ENCODE peak calls at places on chromosomes 16 and 17, in six cellular contexts. V is left ventricle myocardium inferior; K is effector memory CD4-positive, alpha-beta T cell; Y is transverse colon; B is upper lobe of left lung; S is neural progenitor cell. N is an unnamed sample.

GRCh38 chr17:2181206-2181983 is 122.2 kb downstream of the SMG6 start:
- DNase-seq in B (no peak), K (no peak), S (peak; percentile 38), V (peak; percentile 76), Y (peak; percentile 52), N (peak; percentile 71)

GRCh38 chr16:50457423-50457822 is 88.6 kb upstream of the BRD7 start:
- DNase-seq in K (no peak), V (no peak), B (no peak), Y (no peak), S (no peak), N (no peak)

GRCh38 chr17:3718251-3718650 is 5.5 kb upstream of the HASPIN start:
- DNase-seq in B (no peak), Y (no peak), S (no peak), K (no peak), V (no peak), N (no peak)

GRCh38 chr16:71648921-71649320 is 22.9 kb downstream of the MARVELD3 start:
- DNase-seq in V (no peak), Y (no peak), S (peak; percentile 33), B (no peak), K (no peak), N (no peak)

GRCh38 chr17:76585048-76585648 is 512 bp downstream of the ST6GALNAC2 start:
- DNase-seq in Y (peak; percentile 43), B (peak; percentile 90), K (no peak), V (no peak), S (peak; percentile 70), N (no peak)

GRCh38 chr17:4583796-4584124 is 569 bp upstream of the SMTNL2 start:
- DNase-seq in V (no peak), Y (no peak), K (no peak), S (peak; percentile 81), B (no peak), N (no peak)

GRCh38 chr16:23482778-23483177 is 27.5 kb downstream of the GGA2 start:
- DNase-seq in S (no peak), K (peak; percentile 6), B (no peak), Y (no peak), V (no peak), N (no peak)

GRCh38 chr16:12245923-12246290 is 269.4 kb downstream of the SNX29 start:
- DNase-seq in S (no peak), Y (no peak), K (no peak), V (no peak), B (no peak), N (no peak)

GRCh38 chr17:48954300-48954755 is 9.7 kb upstream of the SNF8 start:
- DNase-seq in Y (peak; percentile 46), V (no peak), B (no peak), K (no peak), S (peak; percentile 75), N (no peak)

GRCh38 chr17:41717408-41718286 is 5.5 kb downstream of the GAST start:
- DNase-seq in V (no peak), S (no peak), K (no peak), B (no peak), Y (no peak), N (no peak)

GRCh38 chr16:81315271-81316175 is 761 bp downstream of the GAN start:
- DNase-seq in B (peak; percentile 93), V (peak; percentile 58), K (peak; percentile 15), Y (peak; percentile 68), S (peak; percentile 45), N (peak; percentile 9)

GRCh38 chr16:58635502-58635901 is 5.9 kb upstream of the CNOT1 start:
- DNase-seq in V (no peak), Y (no peak), S (no peak), B (no peak), K (no peak), N (no peak)

GRCh38 chr17:19317359-19318095 is 45.0 kb downstream of the B9D1 start:
- DNase-seq in Y (peak; percentile 86), K (no peak), V (peak; percentile 85), B (peak; percentile 44), S (peak; percentile 87), N (no peak)

GRCh38 chr17:33375086-33375485 is 82.0 kb upstream of the ASIC2 start:
- DNase-seq in B (no peak), S (no peak), K (no peak), V (no peak), Y (no peak), N (no peak)

GRCh38 chr17:27226611-27227234 is 67.2 kb upstream of the WSB1 start:
- DNase-seq in B (no peak), Y (no peak), S (no peak), V (no peak), K (no peak), N (no peak)

GRCh38 chr17:73546770-73547345 is 97.4 kb downstream of the SDK2 start:
- DNase-seq in V (no peak), S (peak; percentile 70), K (no peak), B (no peak), Y (peak; percentile 70), N (no peak)

GRCh38 chr17:72383053-72383847 is 262.4 kb downstream of the SOX9 start:
- DNase-seq in V (peak; percentile 68), S (peak; percentile 49), K (no peak), B (peak; percentile 54), Y (no peak), N (no peak)

GRCh38 chr16:23013484-23013883 is 135.8 kb downstream of the USP31 start:
- DNase-seq in Y (no peak), S (peak; percentile 6), K (no peak), B (no peak), V (no peak), N (no peak)

GRCh38 chr17:2876467-2876866 is 80.2 kb downstream of the RAP1GAP2 start:
- DNase-seq in Y (no peak), S (no peak), V (no peak), B (no peak), K (no peak), N (no peak)

GRCh38 chr16:89014611-89015230 is 37.7 kb upstream of the CBFA2T3 start:
- DNase-seq in K (no peak), V (peak; percentile 7), S (no peak), Y (no peak), B (peak; percentile 53), N (no peak)

GRCh38 chr16:83956336-83957289 is 3.6 kb downstream of the OSGIN1 start:
- DNase-seq in S (peak; percentile 92), B (peak; percentile 96), Y (peak; percentile 85), V (peak; percentile 84), K (peak; percentile 42), N (peak; percentile 33)

GRCh38 chr16:53429221-53429943 is 4.9 kb upstream of the RBL2 start:
- DNase-seq in K (no peak), S (no peak), V (no peak), B (no peak), Y (no peak), N (no peak)

GRCh38 chr16:46961373-46962353 is 11.8 kb downstream of the DNAJA2 start:
- DNase-seq in B (no peak), Y (no peak), S (no peak), V (no peak), K (no peak), N (no peak)

GRCh38 chr17:5912927-5913565 is 157.1 kb upstream of the WSCD1 start:
- DNase-seq in Y (no peak), B (no peak), S (no peak), K (no peak), V (no peak), N (no peak)

GRCh38 chr16:68732741-68733399 is 4.2 kb upstream of the CDH1 start:
- DNase-seq in V (no peak), Y (no peak), S (no peak), K (no peak), B (no peak), N (no peak)

GRCh38 chr17:1829189-1829578 is 518 bp downstream of the SMYD4 start:
- DNase-seq in Y (peak; percentile 38), B (no peak), V (no peak), K (no peak), S (no peak), N (no peak)

GRCh38 chr16:49365711-49366509 is 7.7 kb upstream of the C16orf78 start:
- DNase-seq in K (no peak), Y (no peak), V (no peak), S (no peak), B (no peak), N (no peak)

GRCh38 chr17:42072323-42073187 is 22.2 kb upstream of the C17orf113 start:
- DNase-seq in V (no peak), Y (no peak), B (peak; percentile 89), S (peak; percentile 79), K (no peak), N (no peak)

GRCh38 chr17:55672585-55673501 is 49.8 kb downstream of the TMEM100 start:
- DNase-seq in V (no peak), K (no peak), Y (no peak), B (no peak), S (no peak), N (no peak)

GRCh38 chr17:71933306-71933705 is 187.5 kb upstream of the SOX9 start:
- DNase-seq in S (no peak), V (no peak), K (no peak), Y (no peak), B (no peak), N (no peak)

GRCh38 chr17:17061516-17061915 is 19.3 kb downstream of the MPRIP start:
- DNase-seq in K (no peak), S (no peak), V (no peak), B (no peak), Y (no peak), N (no peak)

GRCh38 chr16:75169899-75170405 is 21.6 kb downstream of the ZFP1 start:
- DNase-seq in S (no peak), V (no peak), B (no peak), K (no peak), Y (no peak), N (no peak)
- H3K9me3 ChIP-seq in S (peaks cover 33% of the 10 kb centered on the region), V (peaks cover 97% of the 10 kb centered on the region), B (peaks cover 63% of the 10 kb centered on the region), K (peaks cover 29% of the 10 kb centered on the region), Y (peaks cover 48% of the 10 kb centered on the region), N (peaks cover 55% of the 10 kb centered on the region)

GRCh38 chr16:77289331-77289809 is 90.2 kb downstream of the SYCE1L start:
- DNase-seq in S (no peak), K (no peak), V (no peak), Y (no peak), B (no peak), N (no peak)
- H3K27ac ChIP-seq in S (no peak overlapping the region), K (no peak overlapping the region), V (no peak overlapping the region), Y (no peak overlapping the region), B (no peak overlapping the region), N (no peak overlapping the region)

GRCh38 chr16:62545039-62545438 is 508.8 kb upstream of the CDH8 start:
- DNase-seq in B (no peak), V (no peak), Y (no peak), S (no peak), K (no peak), N (no peak)
- H3K9me3 ChIP-seq in B (no peaks in the 10 kb centered on the region), V (no peaks in the 10 kb centered on the region), Y (no peaks in the 10 kb centered on the region), S (no peaks in the 10 kb centered on the region), K (peaks cover 6% of the 10 kb centered on the region), N (no peaks in the 10 kb centered on the region)

GRCh38 chr17:743139-743538 is 8.9 kb downstream of the GEMIN4 start:
- DNase-seq in K (no peak), B (no peak), Y (no peak), V (no peak), S (no peak), N (no peak)

GRCh38 chr17:744937-745336 is 7.1 kb downstream of the GEMIN4 start:
- DNase-seq in Y (no peak), V (no peak), K (no peak), S (no peak), B (no peak), N (no peak)

GRCh38 chr17:746783-747629 is 5.1 kb downstream of the GEMIN4 start:
- DNase-seq in S (no peak), K (no peak), Y (no peak), B (peak; percentile 48), V (no peak), N (no peak)

GRCh38 chr17:745406-745805 is 6.7 kb downstream of the GEMIN4 start:
- DNase-seq in S (no peak), Y (no peak), B (peak; percentile 49), V (no peak), K (no peak), N (no peak)

GRCh38 chr17:746181-746580 is 5.9 kb downstream of the GEMIN4 start:
- DNase-seq in B (no peak), K (no peak), S (no peak), V (no peak), Y (no peak), N (no peak)
- H3K27ac ChIP-seq in B (no peak overlapping the region), K (no peak overlapping the region), S (no peak overlapping the region), V (no peak overlapping the region), Y (no peak overlapping the region), N (no peak overlapping the region)